ENCODE peak calls at places on chromosomes 12 and 14, in ten cellular contexts. One of them, this sample, is unnamed.

GRCh38 chr12:112948806-112949205 is 10.5 kb downstream of the OAS3 start:
- DNase-seq in OCI-LY7: no peak
- DNase-seq in choroid plexus epithelial cell: no peak
- DNase-seq in WERI-Rb-1: no peak
- DNase-seq in colonic mucosa: peak; percentile 10
- DNase-seq in HAP-1: no peak
- DNase-seq in ACHN: no peak
- DNase-seq in GM12865: no peak
- DNase-seq in NCI-H446 treated with DMSO at 0.1 percent for 48 hours: no peak
- DNase-seq in ovary: no peak
- DNase-seq in this sample: no peak

GRCh38 chr12:43981726-43982125 is 145.8 kb downstream of the TMEM117 start:
- DNase-seq in OCI-LY7: no peak
- DNase-seq in choroid plexus epithelial cell: no peak
- DNase-seq in WERI-Rb-1: no peak
- DNase-seq in colonic mucosa: no peak
- DNase-seq in HAP-1: no peak
- DNase-seq in ACHN: no peak
- DNase-seq in GM12865: no peak
- DNase-seq in NCI-H446 treated with DMSO at 0.1 percent for 48 hours: no peak
- DNase-seq in ovary: no peak
- DNase-seq in this sample: no peak

GRCh38 chr14:28652782-28653181 is 113.8 kb upstream of the FOXG1 start:
- DNase-seq in OCI-LY7: no peak
- DNase-seq in choroid plexus epithelial cell: peak; percentile 61
- DNase-seq in WERI-Rb-1: no peak
- DNase-seq in colonic mucosa: no peak
- DNase-seq in HAP-1: peak; percentile 66
- DNase-seq in ACHN: no peak
- DNase-seq in GM12865: no peak
- DNase-seq in NCI-H446 treated with DMSO at 0.1 percent for 48 hours: no peak
- DNase-seq in ovary: no peak
- DNase-seq in this sample: no peak

GRCh38 chr12:104521731-104522130 is 65.0 kb downstream of the CHST11 start:
- DNase-seq in OCI-LY7: no peak
- DNase-seq in choroid plexus epithelial cell: no peak
- DNase-seq in WERI-Rb-1: no peak
- DNase-seq in colonic mucosa: no peak
- DNase-seq in HAP-1: no peak
- DNase-seq in ACHN: no peak
- DNase-seq in GM12865: no peak
- DNase-seq in NCI-H446 treated with DMSO at 0.1 percent for 48 hours: no peak
- DNase-seq in ovary: no peak
- DNase-seq in this sample: no peak

GRCh38 chr12:75852143-75852542 is 179.4 kb downstream of the PHLDA1 start:
- DNase-seq in OCI-LY7: no peak
- DNase-seq in choroid plexus epithelial cell: no peak
- DNase-seq in WERI-Rb-1: no peak
- DNase-seq in colonic mucosa: no peak
- DNase-seq in HAP-1: no peak
- DNase-seq in ACHN: peak; percentile 74
- DNase-seq in GM12865: no peak
- DNase-seq in NCI-H446 treated with DMSO at 0.1 percent for 48 hours: peak; percentile 90
- DNase-seq in ovary: no peak
- DNase-seq in this sample: no peak

GRCh38 chr12:32451816-32452215 is 52.5 kb downstream of the FGD4 start:
- DNase-seq in OCI-LY7: no peak
- DNase-seq in choroid plexus epithelial cell: no peak
- DNase-seq in WERI-Rb-1: no peak
- DNase-seq in colonic mucosa: no peak
- DNase-seq in HAP-1: no peak
- DNase-seq in ACHN: no peak
- DNase-seq in GM12865: no peak
- DNase-seq in NCI-H446 treated with DMSO at 0.1 percent for 48 hours: no peak
- DNase-seq in ovary: no peak
- DNase-seq in this sample: no peak

GRCh38 chr14:94770251-94770749 is 387 bp upstream of the GSC start:
- DNase-seq in OCI-LY7: no peak
- DNase-seq in choroid plexus epithelial cell: peak; percentile 34
- DNase-seq in WERI-Rb-1: peak; percentile 53
- DNase-seq in colonic mucosa: no peak
- DNase-seq in HAP-1: no peak
- DNase-seq in ACHN: no peak
- DNase-seq in GM12865: no peak
- DNase-seq in NCI-H446 treated with DMSO at 0.1 percent for 48 hours: no peak
- DNase-seq in ovary: no peak
- DNase-seq in this sample: no peak

GRCh38 chr12:267581-268482 is 5.2 kb upstream of the SLC6A13 start:
- DNase-seq in OCI-LY7: no peak
- DNase-seq in choroid plexus epithelial cell: peak; percentile 30
- DNase-seq in WERI-Rb-1: no peak
- DNase-seq in colonic mucosa: no peak
- DNase-seq in HAP-1: no peak
- DNase-seq in ACHN: no peak
- DNase-seq in GM12865: no peak
- DNase-seq in NCI-H446 treated with DMSO at 0.1 percent for 48 hours: no peak
- DNase-seq in ovary: no peak
- DNase-seq in this sample: no peak

GRCh38 chr12:88122666-88123065 is 19.2 kb downstream of the CEP290 start:
- DNase-seq in OCI-LY7: no peak
- DNase-seq in choroid plexus epithelial cell: no peak
- DNase-seq in WERI-Rb-1: no peak
- DNase-seq in colonic mucosa: no peak
- DNase-seq in HAP-1: no peak
- DNase-seq in ACHN: no peak
- DNase-seq in GM12865: no peak
- DNase-seq in NCI-H446 treated with DMSO at 0.1 percent for 48 hours: no peak
- DNase-seq in ovary: no peak
- DNase-seq in this sample: no peak

GRCh38 chr12:32548691-32549412 is 130.2 kb upstream of the DNM1L start:
- DNase-seq in OCI-LY7: no peak
- DNase-seq in choroid plexus epithelial cell: peak; percentile 95
- DNase-seq in WERI-Rb-1: no peak
- DNase-seq in colonic mucosa: no peak
- DNase-seq in HAP-1: no peak
- DNase-seq in ACHN: peak; percentile 59
- DNase-seq in GM12865: no peak
- DNase-seq in NCI-H446 treated with DMSO at 0.1 percent for 48 hours: no peak
- DNase-seq in ovary: peak; percentile 84
- DNase-seq in this sample: no peak